ENCODE peak calls at places on chromosome 16, in eight cellular contexts. X is H7, H is nucleus accumbens, C is LoVo, T is COR-L47, J is amniotic stem cell, N is EL, F is omental fat pad. W is an unnamed sample.

GRCh38 chr16:82732461-82732860 is 105.7 kb downstream of the CDH13 start:
- DNase-seq in N (no peak), F (no peak), J (no peak), X (no peak), C (no peak), T (no peak), H (no peak), W (no peak)

GRCh38 chr16:72995151-72995881 is 52.6 kb downstream of the ZFHX3 start:
- DNase-seq in J (no peak), H (no peak), F (no peak), C (no peak), N (no peak), T (no peak), X (peak), W (peak)

GRCh38 chr16:20349615-20350014 is 2.9 kb downstream of the UMOD start:
- DNase-seq in C (no peak), N (no peak), J (no peak), H (no peak), T (no peak), F (no peak), X (peak), W (no peak)

GRCh38 chr16:83813818-83814653 is 6.3 kb downstream of the HSBP1 start:
- DNase-seq in X (no peak), T (peak), C (no peak), H (no peak), N (peak), J (no peak), F (no peak), W (peak)

GRCh38 chr16:47519996-47520679 is 59.0 kb downstream of the PHKB start:
- DNase-seq in J (no peak), N (no peak), C (no peak), F (no peak), X (no peak), H (no peak), T (no peak), W (no peak)

GRCh38 chr16:72092832-72093447 is 480 bp downstream of the TXNL4B start:
- DNase-seq in C (peak), N (peak), F (no peak), H (no peak), J (no peak), X (peak), T (no peak), W (no peak)

GRCh38 chr16:83147244-83147643 is 520.5 kb downstream of the CDH13 start:
- DNase-seq in N (no peak), J (no peak), F (no peak), C (no peak), X (no peak), H (no peak), T (no peak), W (no peak)

GRCh38 chr16:4488486-4488967 is 12.3 kb downstream of the HMOX2 start:
- DNase-seq in C (no peak), J (no peak), H (no peak), F (no peak), N (peak), X (no peak), T (no peak), W (no peak)

GRCh38 chr16:86517652-86518258 is 7.4 kb downstream of the FOXF1 start:
- DNase-seq in N (peak), T (no peak), F (no peak), C (peak), J (peak), H (peak), X (peak), W (peak)

W was measured in lower leg skin.